ENCODE peak calls at places on chromosomes 13 and 19, in six cellular contexts. J is GM23338; N is ELR; Q is LHCN-M2; H is stimulated activated CD8-positive, alpha-beta memory T cell treated with anti-CD3 and anti-CD28 coated beads, Interleukin-12 subunit alpha, Interleukin-12 subunit beta, amount 100 ng/mL, for 4 hours; E is AG04449. L is an unnamed sample.

GRCh38 chr13:40064723-40065122 is 409.3 kb downstream of the COG6 start:
- DNase-seq in H (no peak), E (peak), J (no peak), N (peak), Q (peak), L (no peak)

GRCh38 chr13:97448503-97449251 is 14.7 kb downstream of the RAP2A start:
- DNase-seq in H (no peak), N (no peak), J (peak), Q (no peak), E (no peak), L (no peak)

GRCh38 chr13:32045963-32046785 is 14.6 kb downstream of the FRY start:
- DNase-seq in J (peak), E (no peak), H (no peak), Q (no peak), N (no peak), L (peak)

GRCh38 chr19:28235606-28236125 is 977.3 kb downstream of the UQCRFS1 start:
- DNase-seq in N (no peak), Q (no peak), J (no peak), H (no peak), E (no peak), L (no peak)

GRCh38 chr19:20315543-20315942 is 148.5 kb downstream of the ZNF486 start:
- DNase-seq in H (no peak), E (no peak), N (no peak), Q (no peak), J (no peak), L (no peak)

GRCh38 chr13:32267836-32268439 is 47.2 kb downstream of the ZAR1L start:
- DNase-seq in H (no peak), E (no peak), N (no peak), Q (no peak), J (peak), L (peak)

GRCh38 chr19:15330801-15331418 is 1.4 kb downstream of the BRD4 start:
- DNase-seq in Q (peak), N (peak), H (no peak), E (peak), J (peak), L (peak)

GRCh38 chr13:98592353-98592740 is 15.4 kb upstream of the STK24 start:
- DNase-seq in J (no peak), Q (no peak), E (no peak), H (no peak), N (no peak), L (no peak)

GRCh38 chr13:45728759-45729158 is 26.6 kb downstream of the CBY2 start:
- DNase-seq in Q (peak), E (no peak), H (no peak), N (peak), J (peak), L (no peak)